ENCODE peak calls at places on chromosomes 16 and 17, in four cellular contexts. F is GM23248, S is tibial artery, B is neuronal stem cell. O is an unnamed sample.

GRCh38 chr17:79800325-79801155 is 3.7 kb upstream of the CBX8 start:
- DNase-seq in F (peak; percentile 75), S (no peak), B (no peak), O (no peak)

GRCh38 chr17:80758793-80759673 is 214.4 kb downstream of the RPTOR start:
- DNase-seq in F (peak; percentile 42), S (no peak), B (no peak), O (no peak)

GRCh38 chr16:7086842-7087616 is 245.6 kb upstream of the RBFOX1 start:
- DNase-seq in F (no peak), S (no peak), B (peak; percentile 48), O (no peak)

GRCh38 chr16:427295-427694 is 1.8 kb downstream of the RAB11FIP3 start:
- DNase-seq in F (peak; percentile 23), S (no peak), B (no peak), O (no peak)

GRCh38 chr16:82715833-82716232 is 89.1 kb downstream of the CDH13 start:
- DNase-seq in F (peak; percentile 73), S (no peak), B (no peak), O (no peak)

GRCh38 chr17:72976971-72977767 is 115.3 kb downstream of the SLC39A11 start:
- DNase-seq in F (peak; percentile 92), S (peak; percentile 42), B (no peak), O (peak; percentile 23)

GRCh38 chr16:85430523-85431381 is 182.4 kb upstream of the GSE1 start:
- DNase-seq in F (no peak), S (no peak), B (no peak), O (peak; percentile 14)

GRCh38 chr16:8665529-8665928 is 8.9 kb upstream of the ABAT start:
- DNase-seq in F (no peak), S (no peak), B (no peak), O (no peak)

GRCh38 chr17:2624292-2624731 is 30.9 kb downstream of the PAFAH1B1 start:
- DNase-seq in F (no peak), S (no peak), B (no peak), O (no peak)

GRCh38 chr17:7132511-7133094 is 18.0 kb upstream of the ASGR2 start:
- DNase-seq in F (no peak), S (no peak), B (peak; percentile 61), O (no peak)

GRCh38 chr17:42706732-42707131 is 24.4 kb downstream of the CNTNAP1 start:
- DNase-seq in F (no peak), S (no peak), B (no peak), O (no peak)

GRCh38 chr16:26456074-26456473 is 610.7 kb upstream of the C16orf82 start:
- DNase-seq in F (no peak), S (no peak), B (no peak), O (no peak)

GRCh38 chr17:57071991-57072944 is 12.8 kb upstream of the AKAP1 start:
- DNase-seq in F (no peak), S (no peak), B (no peak), O (no peak)

GRCh38 chr17:37239690-37240344 is 136.0 kb upstream of the C17orf78 start:
- DNase-seq in F (peak; percentile 52), S (no peak), B (peak; percentile 8), O (no peak)

GRCh38 chr16:72474511-72475123 is 302.7 kb upstream of the PMFBP1 start:
- DNase-seq in F (peak; percentile 92), S (no peak), B (no peak), O (no peak)

GRCh38 chr17:82933911-82934310 is 94.1 kb upstream of the ZNF750 start:
- DNase-seq in F (no peak), S (no peak), B (no peak), O (peak; percentile 8)

GRCh38 chr16:84806256-84806889 is 13.4 kb upstream of the CRISPLD2 start:
- DNase-seq in F (peak; percentile 88), S (peak; percentile 58), B (no peak), O (no peak)

GRCh38 chr16:50183316-50183715 is 30.2 kb downstream of the TENT4B start:
- DNase-seq in F (peak; percentile 78), S (no peak), B (no peak), O (no peak)

GRCh38 chr16:70756071-70756470 is 44.9 kb downstream of the VAC14 start:
- DNase-seq in F (no peak), S (no peak), B (no peak), O (no peak)

GRCh38 chr17:40070895-40071719 is 8.3 kb downstream of the THRA start:
- DNase-seq in F (peak; percentile 44), S (peak; percentile 81), B (no peak), O (peak; percentile 76)

GRCh38 chr17:40433551-40434384 is 9.5 kb upstream of the IGFBP4 start:
- DNase-seq in F (peak; percentile 50), S (no peak), B (no peak), O (peak; percentile 28)

GRCh38 chr16:88761830-88762229 is 23.2 kb downstream of the PIEZO1 start:
- DNase-seq in F (no peak), S (no peak), B (no peak), O (no peak)

GRCh38 chr16:75491876-75492275 is 3.4 kb downstream of the CHST6 start:
- DNase-seq in F (peak; percentile 28), S (no peak), B (no peak), O (no peak)

GRCh38 chr17:41666708-41667279 is 21.9 kb upstream of the EIF1 start:
- DNase-seq in F (peak; percentile 82), S (peak; percentile 79), B (peak; percentile 77), O (peak; percentile 84)

GRCh38 chr17:51056813-51057510 is 63.7 kb downstream of the SPAG9 start:
- DNase-seq in F (peak; percentile 92), S (no peak), B (peak; percentile 56), O (peak; percentile 19)

DNA sequence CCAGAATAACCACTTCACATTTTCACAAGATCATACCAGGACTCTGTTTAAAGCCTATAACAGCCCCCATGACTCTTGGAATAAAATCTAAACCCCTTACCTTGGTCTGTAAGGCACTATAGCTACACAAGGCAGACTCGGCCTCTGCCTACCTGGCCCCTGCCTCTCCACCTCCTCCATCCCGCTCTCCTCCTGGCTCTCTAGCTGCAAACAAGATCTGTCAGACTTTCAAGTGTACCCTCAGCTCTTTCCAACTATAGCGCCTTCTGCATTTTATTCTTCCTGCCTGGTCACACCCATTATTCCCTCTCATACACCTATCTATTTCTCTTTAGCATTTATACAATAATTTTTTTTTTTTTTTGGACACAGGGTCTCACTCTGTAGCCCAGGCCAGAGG is 8.2 kb downstream of the USP31 start:
- DNase-seq in F (no peak), S (no peak), B (no peak), O (no peak)
- H3K4me3 ChIP-seq in F (no peak overlapping the region), S (no peak overlapping the region), B (no peak overlapping the region), O (no peak overlapping the region)

GRCh38 chr17:60079401-60079861 is 710 bp upstream of the HEATR6 start:
- DNase-seq in F (peak; percentile 65), S (no peak), B (no peak), O (no peak)
- H3K27ac ChIP-seq in F (peak overlapping the region; percentile 80), S (peak overlapping the region; percentile 78), B (no peak overlapping the region), O (peak overlapping the region; percentile 74)

DNA sequence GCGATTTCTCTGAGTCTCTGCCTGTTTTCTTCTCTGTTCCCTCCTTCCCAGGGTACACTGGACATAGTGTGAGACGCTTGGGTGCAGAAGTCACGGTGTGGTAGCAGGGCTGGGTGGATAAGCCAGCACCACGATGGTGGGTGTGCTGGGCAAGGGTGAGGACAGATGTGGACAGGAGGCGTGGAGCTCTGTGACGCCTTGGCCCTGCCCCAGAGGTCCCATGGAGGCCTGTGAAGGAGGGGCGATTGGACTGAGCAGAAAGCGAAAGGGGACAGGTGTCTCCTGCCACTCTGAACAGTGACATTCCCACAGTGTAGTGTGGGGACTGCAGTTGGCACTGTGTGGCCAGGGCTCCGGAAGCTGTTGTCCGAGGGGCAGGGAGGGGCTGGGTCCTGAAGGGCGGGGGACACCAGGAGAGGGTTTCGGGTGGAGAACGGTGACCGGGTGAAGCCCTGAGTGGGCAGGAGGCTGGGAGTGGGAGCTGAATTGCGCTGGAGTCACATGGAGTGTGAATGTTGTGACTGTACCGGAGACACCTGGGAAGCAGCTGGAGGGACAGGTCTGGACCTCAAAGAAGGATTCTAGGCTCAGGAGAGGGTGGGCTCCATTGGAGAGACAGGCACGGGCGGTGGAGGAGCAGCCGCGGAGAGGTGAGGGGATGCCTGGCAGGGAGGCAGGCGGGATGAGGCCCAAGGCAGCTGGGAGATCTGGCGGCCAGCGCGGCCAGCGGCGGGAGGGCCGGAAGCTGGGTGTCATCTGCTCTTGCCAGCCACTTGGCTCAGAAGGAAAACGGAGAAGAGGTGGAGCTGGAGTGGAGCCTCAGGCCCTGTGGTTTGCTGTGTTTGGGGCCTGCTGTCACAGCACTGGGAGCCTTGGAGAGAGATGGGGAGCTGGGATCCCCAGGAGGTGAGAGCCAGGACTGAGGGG is 7.5 kb downstream of the TBC1D24 start:
- DNase-seq in F (peak; percentile 92), S (peak; percentile 55), B (no peak), O (peak; percentile 63)
- H3K4me3 ChIP-seq in F (peak overlapping the region; percentile 57), S (peak overlapping the region; percentile 35), B (no peak overlapping the region), O (peak overlapping the region; percentile 1)

GRCh38 chr17:68777243-68777855 is 176.2 kb upstream of the FAM20A start:
- DNase-seq in F (peak; percentile 77), S (peak; percentile 57), B (peak; percentile 51), O (peak; percentile 72)

GRCh38 chr17:68776451-68776850 is 175.3 kb upstream of the FAM20A start:
- DNase-seq in F (no peak), S (no peak), B (no peak), O (no peak)

GRCh38 chr17:68777856-68778694 is 176.9 kb upstream of the FAM20A start:
- DNase-seq in F (no peak), S (no peak), B (no peak), O (no peak)

GRCh38 chr17:68780561-68780960 is 174.6 kb downstream of the ABCA8 start:
- DNase-seq in F (no peak), S (no peak), B (no peak), O (no peak)

DNA sequence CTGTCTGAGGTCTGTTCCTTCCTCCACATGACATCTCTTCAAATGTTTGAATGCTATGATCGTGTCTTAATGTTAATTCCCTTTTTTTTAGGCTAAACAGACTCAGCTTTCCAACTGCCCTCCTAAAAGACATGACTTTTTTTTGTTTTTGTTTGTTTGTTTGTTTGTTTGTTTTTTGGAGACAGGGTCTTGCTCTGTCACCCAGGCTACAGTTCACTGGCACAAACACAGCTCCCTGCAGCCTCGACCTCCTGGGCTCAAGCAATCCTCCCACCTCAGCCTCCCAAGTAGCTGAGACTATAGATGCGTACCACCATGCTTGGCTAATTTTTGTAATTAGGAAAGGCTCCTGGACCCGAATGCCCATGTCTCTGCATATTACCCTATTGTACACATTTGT is 176.5 kb downstream of the ABCA8 start:
- DNase-seq in F (no peak), S (no peak), B (no peak), O (no peak)
- H3K27ac ChIP-seq in F (no peak overlapping the region), S (no peak overlapping the region), B (no peak overlapping the region), O (peak overlapping the region; percentile 76)